ENCODE peak calls at places on chromosomes 16 and 17, in nine cellular contexts. Q is T1000; U is GM04504; E is myocyte; I is iPS DF 6.9; M is ureter; K is HFF-Myc; N is CD8-positive, alpha-beta T cell; T is head of caudate nucleus. D is an unnamed sample.

GRCh38 chr17:7408341-7408740 is 696 bp downstream of the NLGN2 start:
- DNase-seq in K (no peak), I (no peak), T (no peak), N (no peak), E (no peak), M (no peak), Q (no peak), U (no peak), D (no peak)

GRCh38 chr16:89899879-89900481 is 18.7 kb upstream of the MC1R start:
- DNase-seq in I (no peak), U (no peak), E (no peak), N (no peak), K (no peak), Q (no peak), M (no peak), T (peak), D (no peak)

GRCh38 chr17:60164697-60165096 is 14.9 kb downstream of the CA4 start:
- DNase-seq in K (no peak), Q (no peak), M (no peak), I (no peak), T (no peak), N (no peak), U (no peak), E (no peak), D (no peak)

GRCh38 chr16:20675488-20676267 is 21.8 kb downstream of the ACSM1 start:
- DNase-seq in N (no peak), E (peak), I (peak), M (peak), T (no peak), Q (no peak), U (no peak), K (no peak), D (no peak)

GRCh38 chr17:17684901-17685774 is 3.9 kb downstream of the RAI1 start:
- DNase-seq in U (no peak), I (no peak), Q (no peak), M (no peak), E (no peak), N (no peak), K (no peak), T (no peak), D (no peak)

GRCh38 chr17:39695089-39695474 is 4.8 kb upstream of the ERBB2 start:
- DNase-seq in K (no peak), U (no peak), N (no peak), T (no peak), I (no peak), E (no peak), M (no peak), Q (no peak), D (no peak)

GRCh38 chr16:6615661-6616060 is 717.0 kb upstream of the RBFOX1 start:
- DNase-seq in E (no peak), T (no peak), Q (no peak), M (no peak), K (no peak), N (no peak), I (no peak), U (no peak), D (no peak)

GRCh38 chr17:20028436-20028835 is 19.3 kb downstream of the SPECC1 start:
- DNase-seq in M (no peak), I (no peak), U (no peak), K (no peak), T (no peak), N (no peak), E (no peak), Q (no peak), D (no peak)

GRCh38 chr16:2159052-2159838 is 3.7 kb downstream of the TRAF7 start:
- DNase-seq in T (no peak), I (no peak), Q (peak), E (peak), K (no peak), M (no peak), U (no peak), N (no peak), D (peak)

GRCh38 chr17:56009795-56010715 is 143.2 kb upstream of the ANKFN1 start:
- DNase-seq in M (no peak), E (peak), N (no peak), K (no peak), Q (no peak), T (no peak), U (no peak), I (no peak), D (peak)

GRCh38 chr17:38400286-38400685 is 28.0 kb upstream of the ARHGAP23 start:
- DNase-seq in T (no peak), K (no peak), Q (no peak), N (no peak), U (no peak), I (no peak), M (no peak), E (no peak), D (no peak)

GRCh38 chr16:5905935-5906334 is 808.3 kb upstream of the EEF2KMT start:
- DNase-seq in U (no peak), I (no peak), Q (no peak), K (no peak), N (no peak), T (no peak), E (no peak), M (no peak), D (no peak)

GRCh38 chr16:89922477-89922883 is 662 bp upstream of the TUBB3 start:
- DNase-seq in N (no peak), E (peak), T (peak), U (peak), I (no peak), Q (peak), K (peak), M (peak), D (peak)

GRCh38 chr16:11560701-11561439 is 25.8 kb downstream of the LITAF start:
- DNase-seq in M (peak), K (peak), Q (no peak), T (no peak), N (peak), U (no peak), E (no peak), I (no peak), D (no peak)

GRCh38 chr16:77064037-77064436 is 127.0 kb upstream of the MON1B start:
- DNase-seq in I (no peak), E (no peak), N (no peak), T (no peak), K (no peak), U (no peak), Q (no peak), M (no peak), D (no peak)

GRCh38 chr17:75596320-75597087 is 8.9 kb downstream of the MYO15B start:
- DNase-seq in E (no peak), T (no peak), I (no peak), U (no peak), M (no peak), N (no peak), K (no peak), Q (no peak), D (no peak)

GRCh38 chr16:8194795-8195194 is 395.5 kb downstream of the TMEM114 start:
- DNase-seq in K (no peak), M (no peak), T (no peak), I (no peak), Q (no peak), E (no peak), U (no peak), N (no peak), D (no peak)

GRCh38 chr17:1647802-1648581 is 1.7 kb downstream of the RILP start:
- DNase-seq in E (no peak), M (peak), K (no peak), I (no peak), U (no peak), N (no peak), T (no peak), Q (no peak), D (peak)

GRCh38 chr17:59839646-59840328 is 53.0 kb downstream of the TUBD1 start:
- DNase-seq in M (no peak), N (no peak), U (no peak), Q (no peak), K (no peak), E (peak), T (no peak), I (no peak), D (peak)

GRCh38 chr17:39151680-39152058 is 232 bp upstream of the PLXDC1 start:
- DNase-seq in K (no peak), Q (no peak), E (no peak), U (no peak), T (peak), N (no peak), M (no peak), I (no peak), D (no peak)

GRCh38 chr17:34974179-34974578 is 6.1 kb upstream of the LIG3 start:
- DNase-seq in I (no peak), N (no peak), Q (no peak), T (no peak), E (no peak), K (no peak), U (no peak), M (no peak), D (no peak)